ENCODE peak calls at places on chromosomes 4 and X, in five cellular contexts. One of them, this sample, is unnamed.
A peak's percentile ranks its signal among the peaks of the same experiment; 100 is the strongest.

GRCh38 chr4:17762705-17763104 is 18.7 kb downstream of the FAM184B start:
- DNase-seq in fibroblast of the aortic adventitia: peak; percentile 50
- DNase-seq in OCI-LY7: peak; percentile 23
- DNase-seq in K562: peak; percentile 37
- DNase-seq in NT2/D1: no peak
- DNase-seq in this sample: peak; percentile 8

GRCh38 chr4:15054546-15054945 is 52.3 kb downstream of the CPEB2 start:
- DNase-seq in fibroblast of the aortic adventitia: no peak
- DNase-seq in OCI-LY7: no peak
- DNase-seq in K562: no peak
- DNase-seq in NT2/D1: no peak
- DNase-seq in this sample: no peak

GRCh38 chr4:128275351-128275750 is 12.3 kb downstream of the PGRMC2 start:
- DNase-seq in fibroblast of the aortic adventitia: no peak
- DNase-seq in OCI-LY7: no peak
- DNase-seq in K562: no peak
- DNase-seq in NT2/D1: no peak
- DNase-seq in this sample: no peak

GRCh38 chr4:106738121-106738520 is 298.0 kb downstream of the DKK2 start:
- DNase-seq in fibroblast of the aortic adventitia: no peak
- DNase-seq in OCI-LY7: no peak
- DNase-seq in K562: no peak
- DNase-seq in NT2/D1: no peak
- DNase-seq in this sample: peak; percentile 1

GRCh38 chr4:17576932-17577659 is at the start of gene LAP3:
- DNase-seq in fibroblast of the aortic adventitia: peak; percentile 96
- DNase-seq in OCI-LY7: peak; percentile 97
- DNase-seq in K562: peak; percentile 95
- DNase-seq in NT2/D1: peak; percentile 95
- DNase-seq in this sample: peak; percentile 100

GRCh38 chr4:114237997-114238396 is 258.6 kb upstream of the ARSJ start:
- DNase-seq in fibroblast of the aortic adventitia: no peak
- DNase-seq in OCI-LY7: no peak
- DNase-seq in K562: no peak
- DNase-seq in NT2/D1: no peak
- DNase-seq in this sample: no peak

GRCh38 chr4:37422102-37422501 is 177.6 kb downstream of the NWD2 start:
- DNase-seq in fibroblast of the aortic adventitia: no peak
- DNase-seq in OCI-LY7: no peak
- DNase-seq in K562: no peak
- DNase-seq in NT2/D1: no peak
- DNase-seq in this sample: peak; percentile 44

GRCh38 chr4:100984901-100985300 is 362.4 kb downstream of the PPP3CA start:
- DNase-seq in fibroblast of the aortic adventitia: peak; percentile 81
- DNase-seq in OCI-LY7: no peak
- DNase-seq in K562: no peak
- DNase-seq in NT2/D1: no peak
- DNase-seq in this sample: no peak

GRCh38 chr4:110609044-110609750 is 13.7 kb downstream of the PITX2 start:
- DNase-seq in fibroblast of the aortic adventitia: no peak
- DNase-seq in OCI-LY7: no peak
- DNase-seq in K562: no peak
- DNase-seq in NT2/D1: no peak
- DNase-seq in this sample: no peak

GRCh38 chr4:47668256-47668655 is 169.6 kb downstream of the CORIN start:
- DNase-seq in fibroblast of the aortic adventitia: no peak
- DNase-seq in OCI-LY7: no peak
- DNase-seq in K562: no peak
- DNase-seq in NT2/D1: no peak
- DNase-seq in this sample: no peak

GRCh38 chrX:142036111-142036510 is 132.4 kb downstream of the MAGEC1 start:
- DNase-seq in fibroblast of the aortic adventitia: peak; percentile 2
- DNase-seq in OCI-LY7: no peak
- DNase-seq in K562: no peak
- DNase-seq in NT2/D1: no peak
- DNase-seq in this sample: no peak

GRCh38 chr4:141810038-141810701 is 173.8 kb downstream of the IL15 start:
- DNase-seq in fibroblast of the aortic adventitia: no peak
- DNase-seq in OCI-LY7: no peak
- DNase-seq in K562: no peak
- DNase-seq in NT2/D1: no peak
- DNase-seq in this sample: no peak

GRCh38 chr4:161585011-161585410 is 578.8 kb downstream of the FSTL5 start:
- DNase-seq in fibroblast of the aortic adventitia: no peak
- DNase-seq in OCI-LY7: no peak
- DNase-seq in K562: no peak
- DNase-seq in NT2/D1: peak; percentile 2
- DNase-seq in this sample: no peak

GRCh38 chrX:68571292-68572256 is 72.7 kb downstream of the YIPF6 start:
- DNase-seq in fibroblast of the aortic adventitia: peak; percentile 76
- DNase-seq in OCI-LY7: no peak
- DNase-seq in K562: peak; percentile 77
- DNase-seq in NT2/D1: no peak
- DNase-seq in this sample: peak; percentile 33

GRCh38 chr4:88446124-88446523 is 10.8 kb upstream of the HERC5 start:
- DNase-seq in fibroblast of the aortic adventitia: peak; percentile 12
- DNase-seq in OCI-LY7: no peak
- DNase-seq in K562: no peak
- DNase-seq in NT2/D1: no peak
- DNase-seq in this sample: no peak

GRCh38 chr4:163540977-163541376 is 46.5 kb downstream of the TMA16 start:
- DNase-seq in fibroblast of the aortic adventitia: peak; percentile 75
- DNase-seq in OCI-LY7: no peak
- DNase-seq in K562: no peak
- DNase-seq in NT2/D1: no peak
- DNase-seq in this sample: peak; percentile 64

GRCh38 chr4:184344899-184345572 is 127.4 kb upstream of the ENPP6 start:
- DNase-seq in fibroblast of the aortic adventitia: no peak
- DNase-seq in OCI-LY7: no peak
- DNase-seq in K562: no peak
- DNase-seq in NT2/D1: no peak
- DNase-seq in this sample: no peak

GRCh38 chr4:105088110-105088879 is 58.4 kb upstream of the TET2 start:
- DNase-seq in fibroblast of the aortic adventitia: peak; percentile 92
- DNase-seq in OCI-LY7: no peak
- DNase-seq in K562: no peak
- DNase-seq in NT2/D1: peak; percentile 33
- DNase-seq in this sample: peak; percentile 87

GRCh38 chr4:83876047-83876446 is 340.1 kb downstream of the GPAT3 start:
- DNase-seq in fibroblast of the aortic adventitia: peak; percentile 46
- DNase-seq in OCI-LY7: no peak
- DNase-seq in K562: no peak
- DNase-seq in NT2/D1: no peak
- DNase-seq in this sample: no peak

GRCh38 chrX:107167163-107167921 is 38.9 kb downstream of the NUP62CL start:
- DNase-seq in fibroblast of the aortic adventitia: no peak
- DNase-seq in OCI-LY7: no peak
- DNase-seq in K562: no peak
- DNase-seq in NT2/D1: no peak
- DNase-seq in this sample: no peak

GRCh38 chrX:110125435-110125834 is 122.5 kb downstream of the TMEM164 start:
- DNase-seq in fibroblast of the aortic adventitia: peak; percentile 19
- DNase-seq in OCI-LY7: no peak
- DNase-seq in K562: peak; percentile 20
- DNase-seq in NT2/D1: peak; percentile 20
- DNase-seq in this sample: no peak

GRCh38 chrX:115229337-115229991 is 4.4 kb downstream of the LRCH2 start:
- DNase-seq in fibroblast of the aortic adventitia: no peak
- DNase-seq in OCI-LY7: no peak
- DNase-seq in K562: no peak
- DNase-seq in NT2/D1: no peak
- DNase-seq in this sample: no peak

GRCh38 chrX:63330681-63331080 is 20.5 kb downstream of the SPIN4 start:
- DNase-seq in fibroblast of the aortic adventitia: no peak
- DNase-seq in OCI-LY7: no peak
- DNase-seq in K562: no peak
- DNase-seq in NT2/D1: no peak
- DNase-seq in this sample: no peak

GRCh38 chr4:188008377-188008776 is 12.8 kb downstream of the ZFP42 start:
- DNase-seq in fibroblast of the aortic adventitia: no peak
- DNase-seq in OCI-LY7: no peak
- DNase-seq in K562: no peak
- DNase-seq in NT2/D1: no peak
- DNase-seq in this sample: no peak

GRCh38 chr4:124483043-124483906 is 229.3 kb downstream of the ANKRD50 start:
- DNase-seq in fibroblast of the aortic adventitia: peak; percentile 27
- DNase-seq in OCI-LY7: no peak
- DNase-seq in K562: peak; percentile 44
- DNase-seq in NT2/D1: no peak
- DNase-seq in this sample: peak; percentile 95

GRCh38 chrX:21581479-21581878 is 76.7 kb downstream of the KLHL34 start:
- DNase-seq in fibroblast of the aortic adventitia: no peak
- DNase-seq in OCI-LY7: no peak
- DNase-seq in K562: no peak
- DNase-seq in NT2/D1: no peak
- DNase-seq in this sample: no peak

GRCh38 chr4:1720163-1720983 is 750 bp downstream of the TMEM129 start:
- DNase-seq in fibroblast of the aortic adventitia: peak; percentile 25
- DNase-seq in OCI-LY7: peak; percentile 71
- DNase-seq in K562: peak; percentile 67
- DNase-seq in NT2/D1: no peak
- DNase-seq in this sample: peak; percentile 31

GRCh38 chr4:102430511-102430910 is 70.6 kb upstream of the NFKB1 start:
- DNase-seq in fibroblast of the aortic adventitia: peak; percentile 42
- DNase-seq in OCI-LY7: no peak
- DNase-seq in K562: peak; percentile 25
- DNase-seq in NT2/D1: no peak
- DNase-seq in this sample: no peak

GRCh38 chrX:73446831-73447230 is at the start of gene CDX4:
- DNase-seq in fibroblast of the aortic adventitia: no peak
- DNase-seq in OCI-LY7: no peak
- DNase-seq in K562: no peak
- DNase-seq in NT2/D1: no peak
- DNase-seq in this sample: no peak

GRCh38 chrX:73447311-73447794 is 500 bp downstream of the CDX4 start:
- DNase-seq in fibroblast of the aortic adventitia: no peak
- DNase-seq in OCI-LY7: no peak
- DNase-seq in K562: no peak
- DNase-seq in NT2/D1: no peak
- DNase-seq in this sample: no peak

DNA sequence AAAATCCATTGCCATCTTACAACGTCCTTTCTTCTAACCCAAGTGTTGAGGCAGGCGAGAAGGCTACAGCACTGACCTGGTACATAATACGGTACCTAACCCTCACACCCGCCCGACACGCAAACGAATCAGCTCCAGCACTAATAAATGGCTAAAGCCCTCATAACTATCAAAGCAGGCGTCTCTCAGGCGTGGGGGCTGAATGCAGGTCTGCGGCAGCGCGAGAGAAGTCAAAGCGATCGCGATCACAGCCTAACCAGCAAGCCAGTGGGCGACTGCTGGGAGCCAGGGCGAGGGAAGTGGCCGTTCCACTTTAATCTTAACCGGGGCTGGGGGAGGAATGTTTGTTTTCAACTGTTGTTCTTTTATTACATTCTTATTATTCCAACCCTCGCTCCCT is 1.5 kb downstream of the CDX4 start:
- DNase-seq in fibroblast of the aortic adventitia: no peak
- DNase-seq in OCI-LY7: no peak
- DNase-seq in K562: no peak
- DNase-seq in NT2/D1: no peak
- DNase-seq in this sample: no peak
- H3K4me3 ChIP-seq in fibroblast of the aortic adventitia: no peak overlapping the region
- H3K4me3 ChIP-seq in OCI-LY7: no peak overlapping the region
- H3K4me3 ChIP-seq in K562: no peak overlapping the region
- H3K4me3 ChIP-seq in NT2/D1: peak overlapping the region; percentile 45
- H3K4me3 ChIP-seq in this sample: no peak overlapping the region

GRCh38 chr4:108427946-108428345 is 192.4 kb upstream of the RPL34 start:
- DNase-seq in fibroblast of the aortic adventitia: peak; percentile 24
- DNase-seq in OCI-LY7: no peak
- DNase-seq in K562: no peak
- DNase-seq in NT2/D1: no peak
- DNase-seq in this sample: no peak

GRCh38 chr4:108432418-108432817 is 188.0 kb upstream of the RPL34 start:
- DNase-seq in fibroblast of the aortic adventitia: no peak
- DNase-seq in OCI-LY7: no peak
- DNase-seq in K562: no peak
- DNase-seq in NT2/D1: no peak
- DNase-seq in this sample: no peak

GRCh38 chr4:108425988-108426387 is 194.4 kb upstream of the RPL34 start:
- DNase-seq in fibroblast of the aortic adventitia: peak; percentile 68
- DNase-seq in OCI-LY7: no peak
- DNase-seq in K562: no peak
- DNase-seq in NT2/D1: no peak
- DNase-seq in this sample: no peak

GRCh38 chr4:108430921-108431320 is 189.5 kb upstream of the RPL34 start:
- DNase-seq in fibroblast of the aortic adventitia: no peak
- DNase-seq in OCI-LY7: no peak
- DNase-seq in K562: no peak
- DNase-seq in NT2/D1: no peak
- DNase-seq in this sample: no peak

DNA sequence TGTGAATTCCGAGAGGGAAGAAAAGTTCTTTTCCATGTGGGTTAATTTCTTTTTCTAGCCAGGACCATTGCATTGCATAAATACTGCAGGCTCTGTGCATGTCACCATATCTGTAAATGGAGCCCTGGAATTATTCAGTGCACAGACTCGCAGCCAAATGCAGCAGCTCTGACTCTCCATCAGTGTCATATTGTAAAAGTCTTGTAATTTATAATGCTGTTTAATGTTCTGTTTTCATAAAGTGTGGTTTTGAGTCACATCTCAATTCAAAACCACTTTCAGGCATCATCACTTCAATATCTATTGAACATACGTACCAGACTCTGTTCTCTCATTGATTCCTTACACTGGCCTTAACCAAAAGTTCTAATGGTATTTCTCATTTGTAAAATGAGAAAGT is 193.9 kb upstream of the RPL34 start:
- DNase-seq in fibroblast of the aortic adventitia: peak; percentile 56
- DNase-seq in OCI-LY7: no peak
- DNase-seq in K562: no peak
- DNase-seq in NT2/D1: no peak
- DNase-seq in this sample: no peak
- H3K4me3 ChIP-seq in fibroblast of the aortic adventitia: no peak overlapping the region
- H3K4me3 ChIP-seq in OCI-LY7: no peak overlapping the region
- H3K4me3 ChIP-seq in K562: no peak overlapping the region
- H3K4me3 ChIP-seq in NT2/D1: no peak overlapping the region
- H3K4me3 ChIP-seq in this sample: no peak overlapping the region

GRCh38 chr4:169791064-169791463 is 33.3 kb upstream of the HPF1 start:
- DNase-seq in fibroblast of the aortic adventitia: no peak
- DNase-seq in OCI-LY7: no peak
- DNase-seq in K562: no peak
- DNase-seq in NT2/D1: no peak
- DNase-seq in this sample: peak; percentile 96
- H3K4me3 ChIP-seq in fibroblast of the aortic adventitia: no peak overlapping the region
- H3K4me3 ChIP-seq in OCI-LY7: no peak overlapping the region
- H3K4me3 ChIP-seq in K562: no peak overlapping the region
- H3K4me3 ChIP-seq in NT2/D1: no peak overlapping the region
- H3K4me3 ChIP-seq in this sample: no peak overlapping the region

DNA sequence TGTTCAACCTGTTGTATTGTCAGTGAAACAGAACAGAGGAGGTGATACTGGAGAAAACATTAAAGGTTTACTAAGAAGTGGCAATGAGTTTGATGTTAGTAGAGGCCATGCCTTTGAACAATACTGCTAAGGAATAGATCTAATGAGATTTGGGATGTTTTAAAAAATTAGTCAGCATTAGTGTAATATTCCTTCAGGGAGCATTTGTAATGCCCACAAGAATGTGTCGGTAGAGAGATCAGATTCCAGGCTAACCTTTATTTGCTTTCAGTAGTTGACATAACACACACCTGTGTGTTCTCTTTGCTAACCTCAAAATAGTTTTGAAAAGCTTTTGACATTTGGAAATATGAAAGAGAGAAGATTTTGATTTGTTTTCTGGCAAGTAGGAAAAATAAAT is 328.8 kb downstream of the BMPR1B start:
- DNase-seq in fibroblast of the aortic adventitia: no peak
- DNase-seq in OCI-LY7: no peak
- DNase-seq in K562: no peak
- DNase-seq in NT2/D1: no peak
- DNase-seq in this sample: no peak
- H3K4me3 ChIP-seq in fibroblast of the aortic adventitia: no peak overlapping the region
- H3K4me3 ChIP-seq in OCI-LY7: no peak overlapping the region
- H3K4me3 ChIP-seq in K562: no peak overlapping the region
- H3K4me3 ChIP-seq in NT2/D1: no peak overlapping the region
- H3K4me3 ChIP-seq in this sample: no peak overlapping the region